ENCODE peak calls at places on chromosomes 16 and 17, in five cellular contexts. B, W, Q, L and D are unnamed samples.

GRCh38 chr17:48427598-48427997 is 2.4 kb downstream of the SKAP1 start:
- DNase-seq in B (no peak), W (no peak), Q (no peak), L (no peak), D (peak; percentile 65)

GRCh38 chr16:78543066-78543465 is 443.6 kb downstream of the WWOX start:
- DNase-seq in B (no peak), W (no peak), Q (peak; percentile 59), L (no peak), D (no peak)

GRCh38 chr16:59463776-59464175 is 729.7 kb upstream of the GOT2 start:
- DNase-seq in B (no peak), W (no peak), Q (no peak), L (no peak), D (no peak)

GRCh38 chr16:73025111-73025505 is 22.8 kb downstream of the ZFHX3 start:
- DNase-seq in B (no peak), W (no peak), Q (no peak), L (no peak), D (no peak)

GRCh38 chr17:47324224-47325020 is 667 bp downstream of the EFCAB13 start:
- DNase-seq in B (peak; percentile 56), W (no peak), Q (peak; percentile 64), L (no peak), D (peak; percentile 73)

GRCh38 chr16:72783716-72784320 is 264.1 kb downstream of the ZFHX3 start:
- DNase-seq in B (no peak), W (no peak), Q (no peak), L (no peak), D (no peak)

GRCh38 chr17:75430159-75430748 is 24.8 kb upstream of the GRB2 start:
- DNase-seq in B (no peak), W (no peak), Q (no peak), L (no peak), D (no peak)

GRCh38 chr16:87552072-87552718 is 50.1 kb upstream of the JPH3 start:
- DNase-seq in B (no peak), W (no peak), Q (no peak), L (no peak), D (no peak)

GRCh38 chr16:56277040-56277439 is 85.8 kb downstream of the GNAO1 start:
- DNase-seq in B (no peak), W (peak; percentile 40), Q (no peak), L (no peak), D (no peak)

GRCh38 chr16:85475233-85475632 is 137.9 kb upstream of the GSE1 start:
- DNase-seq in B (no peak), W (no peak), Q (no peak), L (no peak), D (no peak)

GRCh38 chr16:56812884-56813283 is 52.1 kb upstream of the SLC12A3 start:
- DNase-seq in B (no peak), W (no peak), Q (no peak), L (no peak), D (no peak)

GRCh38 chr16:49492090-49492801 is 118.6 kb downstream of the C16orf78 start:
- DNase-seq in B (peak; percentile 37), W (peak; percentile 67), Q (no peak), L (peak; percentile 77), D (peak; percentile 47)

GRCh38 chr17:61401280-61402072 is 1.8 kb downstream of the TBX2 start:
- DNase-seq in B (no peak), W (no peak), Q (no peak), L (no peak), D (no peak)

GRCh38 chr17:29698019-29698777 is 75.5 kb upstream of the CORO6 start:
- DNase-seq in B (no peak), W (no peak), Q (no peak), L (no peak), D (no peak)

GRCh38 chr17:76166168-76166567 is 25.1 kb upstream of the FOXJ1 start:
- DNase-seq in B (no peak), W (peak; percentile 78), Q (no peak), L (no peak), D (no peak)

GRCh38 chr17:79623786-79624657 is 13.2 kb upstream of the RBFOX3 start:
- DNase-seq in B (no peak), W (peak; percentile 15), Q (no peak), L (peak; percentile 44), D (no peak)

GRCh38 chr16:66269631-66270332 is 96.7 kb upstream of the CDH5 start:
- DNase-seq in B (no peak), W (no peak), Q (no peak), L (no peak), D (no peak)